ENCODE peak calls at places on chromosome 12, in ten cellular contexts. V is heart left ventricle, S is body of pancreas, E is suprapubic skin, B is OCI-LY7, T is bronchial epithelial cell, O is tibial artery, P is tibial nerve, I is ovary, X is transverse colon. Y is an unnamed sample. For H3K36me3, the result is how much of the 10 kb centered on the place peaks cover.

GRCh38 chr12:54418441-54419087 is 502 bp downstream of the ITGA5 start:
- DNase-seq in S (no peak), T (no peak), P (no peak), B (no peak), I (peak), O (no peak), X (no peak), V (no peak), E (no peak), Y (no peak)

GRCh38 chr12:82655751-82656150 is 31.0 kb upstream of the TMTC2 start:
- DNase-seq in B (no peak), X (no peak), P (no peak), S (no peak), E (no peak), O (no peak), T (no peak), I (no peak), V (no peak), Y (no peak)

GRCh38 chr12:31778687-31779086 is 49.9 kb upstream of the AMN1 start:
- DNase-seq in V (no peak), I (no peak), P (no peak), B (no peak), X (no peak), O (no peak), E (no peak), S (no peak), T (no peak), Y (no peak)

GRCh38 chr12:41983394-41983793 is 161.3 kb downstream of the GXYLT1 start:
- DNase-seq in B (peak), P (no peak), S (no peak), E (no peak), V (no peak), I (no peak), T (no peak), X (no peak), O (no peak), Y (no peak)

GRCh38 chr12:63940295-63940997 is 95.9 kb downstream of the SRGAP1 start:
- DNase-seq in X (no peak), E (no peak), T (no peak), I (no peak), S (no peak), V (peak), O (no peak), B (no peak), P (no peak), Y (no peak)

GRCh38 chr12:116644806-116645205 is 85.6 kb downstream of the MAP1LC3B2 start:
- DNase-seq in I (no peak), V (no peak), P (no peak), B (no peak), S (no peak), T (no peak), O (no peak), E (no peak), X (no peak), Y (no peak)

GRCh38 chr12:46585854-46586621 is 213.5 kb upstream of the SLC38A2 start:
- DNase-seq in I (no peak), B (peak), P (no peak), V (no peak), E (no peak), O (no peak), T (peak), X (peak), S (peak), Y (peak)

GRCh38 chr12:47388712-47389111 is 309.0 kb upstream of the AMIGO2 start:
- DNase-seq in O (no peak), E (no peak), V (no peak), T (no peak), X (no peak), B (no peak), I (no peak), P (no peak), S (no peak), Y (no peak)

GRCh38 chr12:131115766-131116165 is 162.1 kb downstream of the ADGRD1 start:
- DNase-seq in S (no peak), E (no peak), X (no peak), V (no peak), P (no peak), I (no peak), B (no peak), O (no peak), T (no peak), Y (no peak)

GRCh38 chr12:112096667-112097066 is 11.9 kb downstream of the NAA25 start:
- DNase-seq in V (no peak), I (no peak), P (no peak), T (peak), S (no peak), B (no peak), E (no peak), X (no peak), O (no peak), Y (peak)

GRCh38 chr12:109900752-109901580 is 892 bp downstream of the TCHP start:
- DNase-seq in O (no peak), I (no peak), V (no peak), X (no peak), E (no peak), B (peak), P (no peak), S (no peak), T (no peak), Y (no peak)

GRCh38 chr12:104975621-104976343 is 10.3 kb upstream of the NOPCHAP1 start:
- DNase-seq in I (no peak), E (no peak), T (peak), P (no peak), S (no peak), V (no peak), B (no peak), O (no peak), X (no peak), Y (no peak)

GRCh38 chr12:13342971-13343370 is 146.4 kb downstream of the EMP1 start:
- DNase-seq in P (no peak), T (no peak), O (no peak), E (no peak), B (no peak), I (no peak), S (no peak), X (no peak), V (no peak), Y (no peak)

DNA sequence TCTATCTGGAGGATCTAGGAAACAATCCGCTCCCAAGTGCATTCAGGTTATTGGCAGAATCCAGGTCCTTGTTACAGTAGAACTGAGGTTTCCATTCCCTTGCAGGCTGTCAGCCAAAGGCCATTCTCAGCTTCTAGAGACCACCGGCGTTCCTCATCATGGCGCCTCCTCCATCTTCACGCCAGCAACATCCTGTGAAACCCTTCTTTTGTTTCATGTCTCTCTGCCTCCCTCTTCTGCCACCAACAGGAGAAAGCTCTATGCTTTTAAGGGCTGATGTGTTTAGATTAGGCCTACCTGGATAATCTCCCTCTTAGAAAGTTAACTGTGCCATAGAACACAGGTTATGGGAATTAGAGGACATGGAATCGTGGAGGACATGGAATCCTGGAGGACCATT is 133.0 kb upstream of the RASSF8 start:
- DNase-seq in S (no peak), P (peak), B (no peak), T (no peak), V (no peak), O (no peak), I (no peak), E (no peak), X (no peak), Y (no peak)
- H3K4me3 ChIP-seq in S (no peak), P (no peak), B (no peak), T (no peak), V (no peak), O (no peak), I (no peak), E (no peak), X (no peak), Y (no peak)

GRCh38 chr12:132141976-132142678 is 2.0 kb downstream of the DDX51 start:
- DNase-seq in V (no peak), O (peak), T (no peak), X (no peak), S (peak), E (peak), P (no peak), I (no peak), B (no peak), Y (no peak)
- H3K36me3 ChIP-seq in V (under half), O (under half), T (under half), X (under half), S (under half), E (under half), P (under half), I (under half), B (half or more), Y (under half)

DNA sequence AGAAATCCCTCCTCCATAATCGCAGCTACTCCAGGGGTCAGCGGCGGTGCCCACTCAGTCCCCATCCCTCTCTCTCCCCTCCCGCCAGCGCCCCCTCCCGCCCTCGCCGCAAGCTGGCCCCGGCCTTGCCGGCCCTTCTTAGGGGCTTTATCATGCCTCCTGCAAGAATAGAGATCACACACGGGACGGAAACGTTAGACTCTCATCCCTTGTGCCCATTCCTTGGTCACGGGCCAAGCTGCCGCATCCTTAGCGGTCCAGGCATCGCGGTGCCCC is 681 bp upstream of the COX14 start:
- DNase-seq in S (no peak), P (no peak), X (no peak), T (no peak), O (no peak), E (no peak), V (no peak), I (no peak), B (no peak), Y (no peak)
- TF ChIP-seq CTCF in S (no peak), P (no peak), X (no peak), T (no peak), O (no peak), E (peak), V (no peak), I (no peak), B (no peak), Y (no peak)

DNA sequence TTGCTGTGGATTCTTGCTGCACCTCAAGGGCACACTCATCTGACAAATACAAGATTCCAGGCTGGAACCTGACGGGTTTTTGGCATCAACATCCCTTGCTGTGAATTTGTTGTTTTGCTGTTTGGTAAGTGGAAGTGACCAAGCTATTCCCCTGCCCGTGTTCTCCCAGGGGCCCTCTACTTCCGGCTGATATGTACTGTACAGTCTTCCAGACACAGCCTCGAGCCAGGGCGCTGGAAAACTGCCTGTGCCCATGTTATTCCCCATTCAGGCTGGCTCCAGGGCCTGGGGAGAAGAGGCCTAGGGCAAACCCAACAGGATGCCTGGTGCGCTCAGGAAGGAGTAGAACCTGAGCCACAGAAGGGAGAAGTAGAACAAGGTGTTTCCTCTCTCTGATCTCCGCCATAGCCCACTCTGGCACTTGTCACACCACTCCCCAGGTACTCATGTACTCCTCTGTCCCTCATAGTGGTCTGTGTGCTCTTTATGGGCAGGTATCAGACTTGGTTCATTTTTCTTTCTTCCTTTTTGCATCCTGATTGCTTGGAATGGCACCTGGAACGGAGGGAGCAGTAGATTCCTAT is 67.8 kb upstream of the LTA4H start:
- DNase-seq in E (no peak), X (no peak), P (no peak), T (no peak), V (peak), B (no peak), S (no peak), O (no peak), I (no peak), Y (no peak)
- H3K4me3 ChIP-seq in E (no peak), X (no peak), P (no peak), T (no peak), V (no peak), B (no peak), S (no peak), O (no peak), I (no peak), Y (no peak)

DNA sequence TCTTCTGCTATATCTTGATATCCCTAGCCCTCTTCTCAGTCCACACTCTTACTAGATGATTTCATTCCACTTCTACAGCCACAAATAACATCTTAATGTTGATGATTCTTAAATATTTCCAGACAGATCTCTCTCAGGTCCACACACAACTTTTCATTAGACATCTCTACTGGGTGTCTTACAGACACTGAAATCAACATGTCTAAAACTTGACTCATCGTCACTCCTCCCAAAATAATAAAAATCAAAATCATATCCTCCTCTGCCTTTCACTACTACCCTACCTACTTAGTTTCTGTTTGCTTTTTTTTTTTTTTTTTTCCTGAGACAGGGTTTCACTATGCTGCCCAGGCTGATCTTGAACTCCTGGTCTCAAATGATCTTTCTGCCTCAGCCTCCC is 11.8 kb downstream of the PRDM4 start:
- DNase-seq in T (peak), I (no peak), B (no peak), P (no peak), X (no peak), E (no peak), S (no peak), V (no peak), O (no peak), Y (no peak)
- H3K36me3 ChIP-seq in T (under half), I (under half), B (half or more), P (under half), X (half or more), E (half or more), S (under half), V (under half), O (half or more), Y (under half)

Y was measured in kidney epithelial cell.